ENCODE peak calls at places on chromosomes 7 and 10, in six cellular contexts. P, O, W, H, E and C are unnamed samples.

GRCh38 chr7:139192014-139192706 is 38.9 kb upstream of the UBN2 start:
- DNase-seq in P (no peak), O (no peak), W (no peak), H (no peak), E (no peak), C (no peak)

GRCh38 chr10:112917676-112918075 is 32.4 kb upstream of the TCF7L2 start:
- DNase-seq in P (no peak), O (no peak), W (no peak), H (no peak), E (no peak), C (no peak)

GRCh38 chr10:113021268-113022028 is 71.4 kb downstream of the TCF7L2 start:
- DNase-seq in P (no peak), O (no peak), W (no peak), H (peak; percentile 41), E (no peak), C (no peak)

GRCh38 chr7:46972205-46972604 is 609.7 kb downstream of the TNS3 start:
- DNase-seq in P (no peak), O (no peak), W (peak; percentile 20), H (no peak), E (no peak), C (no peak)

GRCh38 chr7:155543926-155544325 is 2.4 kb downstream of the CNPY1 start:
- DNase-seq in P (no peak), O (no peak), W (no peak), H (no peak), E (no peak), C (no peak)

GRCh38 chr7:29078286-29078685 is 68.1 kb downstream of the CPVL start:
- DNase-seq in P (no peak), O (no peak), W (no peak), H (no peak), E (no peak), C (no peak)

GRCh38 chr7:149070372-149071140 is 20.0 kb downstream of the ZNF786 start:
- DNase-seq in P (no peak), O (no peak), W (no peak), H (no peak), E (no peak), C (no peak)

GRCh38 chr7:16137944-16138343 is 283.4 kb downstream of the CRPPA start:
- DNase-seq in P (no peak), O (no peak), W (no peak), H (no peak), E (no peak), C (no peak)

GRCh38 chr7:64655811-64656210 is 10.1 kb upstream of the ZNF107 start:
- DNase-seq in P (no peak), O (no peak), W (no peak), H (no peak), E (no peak), C (peak; percentile 61)

GRCh38 chr10:42962120-42962901 is 114.6 kb upstream of the RET start:
- DNase-seq in P (no peak), O (peak; percentile 49), W (no peak), H (no peak), E (no peak), C (no peak)

GRCh38 chr10:1255600-1255999 is 199.4 kb downstream of the WDR37 start:
- DNase-seq in P (no peak), O (no peak), W (no peak), H (no peak), E (no peak), C (peak; percentile 58)

GRCh38 chr10:125407000-125407502 is 246.7 kb upstream of the CTBP2 start:
- DNase-seq in P (peak; percentile 70), O (no peak), W (peak; percentile 57), H (no peak), E (no peak), C (peak; percentile 21)

GRCh38 chr10:78038791-78039547 is 5.3 kb downstream of the RPS24 start:
- DNase-seq in P (no peak), O (no peak), W (no peak), H (no peak), E (no peak), C (no peak)

GRCh38 chr10:75495434-75496190 is 64.2 kb downstream of the LRMDA start:
- DNase-seq in P (no peak), O (no peak), W (no peak), H (no peak), E (no peak), C (no peak)

GRCh38 chr7:102991540-102992214 is 78.9 kb downstream of the LRRC17 start:
- DNase-seq in P (peak; percentile 84), O (no peak), W (peak; percentile 92), H (no peak), E (peak; percentile 45), C (no peak)

GRCh38 chr10:92594194-92594593 is 1.3 kb downstream of the KIF11 start:
- DNase-seq in P (no peak), O (no peak), W (no peak), H (no peak), E (no peak), C (no peak)

GRCh38 chr7:26526288-26526587 is 234.6 kb downstream of the SNX10 start:
- DNase-seq in P (no peak), O (no peak), W (no peak), H (no peak), E (no peak), C (no peak)

GRCh38 chr7:143887078-143887477 is 14.9 kb downstream of the TCAF1 start:
- DNase-seq in P (no peak), O (no peak), W (no peak), H (no peak), E (no peak), C (no peak)

GRCh38 chr7:36366649-36367560 is 22.8 kb upstream of the ANLN start:
- DNase-seq in P (peak; percentile 93), O (peak; percentile 85), W (peak; percentile 91), H (peak; percentile 86), E (peak; percentile 93), C (peak; percentile 72)
- TF ChIP-seq POLR2A in P (peak; percentile 85), O (no peak), W (peak; percentile 43), H (no peak), E (no peak), C (no peak)

GRCh38 chr10:108523016-108523415 is 1358.5 kb upstream of the SORCS1 start:
- DNase-seq in P (no peak), O (no peak), W (peak; percentile 5), H (no peak), E (no peak), C (no peak)

GRCh38 chr10:108521827-108522503 is 1357.5 kb upstream of the SORCS1 start:
- DNase-seq in P (peak; percentile 35), O (no peak), W (no peak), H (no peak), E (no peak), C (no peak)
- H3K4me3 ChIP-seq in P (no peak overlapping the region), O (no peak overlapping the region), W (no peak overlapping the region), H (no peak overlapping the region), E (no peak overlapping the region), C (no peak overlapping the region)

GRCh38 chr7:1741751-1742554 is 71.9 kb downstream of the ELFN1 start:
- DNase-seq in P (no peak), O (no peak), W (no peak), H (no peak), E (no peak), C (no peak)
- TF ChIP-seq POLR2A in P (no peak), O (no peak), W (no peak), H (no peak), E (no peak), C (no peak)

GRCh38 chr7:15049157-15049556 is 146.6 kb upstream of the DGKB start:
- DNase-seq in P (no peak), O (no peak), W (no peak), H (no peak), E (no peak), C (no peak)
- H3K4me3 ChIP-seq in P (no peak overlapping the region), O (no peak overlapping the region), W (no peak overlapping the region), H (no peak overlapping the region), E (no peak overlapping the region), C (no peak overlapping the region)

GRCh38 chr10:57815926-57816325 is 451.8 kb downstream of the IPMK start:
- DNase-seq in P (no peak), O (no peak), W (no peak), H (no peak), E (no peak), C (no peak)
- TF ChIP-seq POLR2A in P (no peak), O (no peak), W (no peak), H (no peak), E (no peak), C (no peak)

DNA sequence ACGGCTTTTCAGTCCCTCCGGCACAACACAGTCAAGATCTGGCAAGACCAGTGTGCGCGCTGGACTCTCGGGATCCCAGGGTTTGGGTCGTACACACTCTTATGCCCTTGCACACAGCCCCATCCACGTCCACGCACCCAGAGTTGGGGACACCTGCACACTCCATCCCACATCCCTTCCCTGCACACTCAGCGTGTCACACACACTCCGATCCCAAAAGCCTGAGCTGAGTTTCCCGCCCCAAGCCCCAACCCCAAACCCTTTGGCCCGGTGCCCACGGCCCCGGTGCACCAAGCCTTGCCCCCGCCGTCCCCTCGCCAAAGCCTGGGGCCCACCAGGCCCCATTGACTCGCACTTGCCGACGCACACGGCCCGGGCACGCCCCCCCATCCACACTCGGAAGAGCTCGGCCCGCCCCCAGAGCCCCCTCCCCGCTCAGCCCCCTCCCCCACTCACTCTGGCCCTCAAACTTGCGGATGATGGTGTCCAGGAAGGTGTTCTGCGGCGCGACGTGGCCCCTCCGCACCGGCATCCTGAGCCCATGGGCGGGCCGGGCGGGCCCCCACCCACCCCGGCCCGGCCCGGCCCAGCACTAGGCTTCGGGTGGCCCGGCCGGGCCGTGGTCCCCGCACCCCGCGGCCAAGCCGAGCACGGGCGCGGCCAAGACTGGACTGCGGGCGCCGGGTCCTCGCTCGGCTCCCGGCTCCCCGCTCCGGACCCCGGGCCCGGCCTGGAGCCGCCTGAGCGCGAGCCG is 562 bp downstream of the KCNH2 start:
- DNase-seq in P (no peak), O (no peak), W (no peak), H (no peak), E (no peak), C (no peak)
- H3K4me3 ChIP-seq in P (no peak overlapping the region), O (peak overlapping the region; percentile 50), W (peak overlapping the region; percentile 60), H (peak overlapping the region; percentile 22), E (peak overlapping the region; percentile 44), C (no peak overlapping the region)

GRCh38 chr10:110409926-110410325 is 87.8 kb upstream of the DUSP5 start:
- DNase-seq in P (no peak), O (no peak), W (no peak), H (no peak), E (no peak), C (no peak)
- TF ChIP-seq POLR2A in P (no peak), O (no peak), W (no peak), H (no peak), E (no peak), C (no peak)